ENCODE peak calls at places on chromosomes 16 and 17, in four cellular contexts. B is HuH-7.5, F is heart right ventricle, I is astrocyte of the spinal cord. E is an unnamed sample.

GRCh38 chr16:83513006-83513755 is 294.6 kb upstream of the HSBP1 start:
- DNase-seq in B (no peak), F (no peak), I (peak; percentile 90), E (no peak)

GRCh38 chr16:56547120-56547948 is 17.5 kb upstream of the MT4 start:
- DNase-seq in B (no peak), F (no peak), I (peak; percentile 33), E (no peak)

GRCh38 chr16:12629271-12629670 is 174.4 kb downstream of the CPPED1 start:
- DNase-seq in B (no peak), F (no peak), I (no peak), E (no peak)

GRCh38 chr17:8186446-8186786 is 3.6 kb downstream of the BORCS6 start:
- DNase-seq in B (no peak), F (no peak), I (no peak), E (no peak)

GRCh38 chr16:81823111-81823510 is 44.0 kb downstream of the PLCG2 start:
- DNase-seq in B (no peak), F (no peak), I (no peak), E (no peak)

GRCh38 chr17:13031718-13032350 is 14.0 kb upstream of the ELAC2 start:
- DNase-seq in B (peak; percentile 34), F (peak; percentile 22), I (peak; percentile 44), E (peak; percentile 61)

GRCh38 chr17:65170839-65171238 is 33.7 kb downstream of the RGS9 start:
- DNase-seq in B (no peak), F (peak; percentile 54), I (peak; percentile 65), E (no peak)

GRCh38 chr16:54446639-54447038 is 160.1 kb upstream of the IRX3 start:
- DNase-seq in B (no peak), F (peak; percentile 69), I (peak; percentile 92), E (no peak)

GRCh38 chr17:19370493-19370960 is 7.8 kb upstream of the MAPK7 start:
- DNase-seq in B (no peak), F (peak; percentile 70), I (no peak), E (no peak)

GRCh38 chr16:72924487-72924886 is 123.4 kb downstream of the ZFHX3 start:
- DNase-seq in B (no peak), F (no peak), I (no peak), E (no peak)

GRCh38 chr16:70428178-70428998 is 10.5 kb downstream of the ST3GAL2 start:
- DNase-seq in B (peak; percentile 92), F (peak; percentile 96), I (peak; percentile 94), E (peak; percentile 100)

GRCh38 chr17:76873856-76874255 is 5.7 kb downstream of the MGAT5B start:
- DNase-seq in B (no peak), F (no peak), I (no peak), E (no peak)

GRCh38 chr16:81945665-81946064 is 65.6 kb downstream of the SDR42E1 start:
- DNase-seq in B (no peak), F (no peak), I (peak; percentile 55), E (no peak)

GRCh38 chr16:19843371-19843770 is 41.3 kb downstream of the GPRC5B start:
- DNase-seq in B (no peak), F (no peak), I (peak; percentile 15), E (no peak)

GRCh38 chr16:24668481-24669001 is 60.9 kb upstream of the TNRC6A start:
- DNase-seq in B (no peak), F (peak; percentile 10), I (peak; percentile 81), E (no peak)

GRCh38 chr16:69939821-69940585 is 11.1 kb upstream of the CLEC18A start:
- DNase-seq in B (no peak), F (no peak), I (no peak), E (no peak)

GRCh38 chr17:62713096-62713870 is 85.8 kb downstream of the MRC2 start:
- DNase-seq in B (no peak), F (no peak), I (no peak), E (no peak)

GRCh38 chr17:65554568-65555223 is 6.8 kb downstream of the AXIN2 start:
- DNase-seq in B (no peak), F (peak; percentile 66), I (peak; percentile 35), E (no peak)

GRCh38 chr16:84115919-84116719 is 623 bp downstream of the MBTPS1 start:
- DNase-seq in B (peak; percentile 37), F (peak; percentile 43), I (peak; percentile 40), E (peak; percentile 87)

GRCh38 chr17:83179378-83179777 is 100.0 kb downstream of the METRNL start:
- DNase-seq in B (no peak), F (no peak), I (no peak), E (no peak)

GRCh38 chr16:8740775-8741355 is 56.6 kb downstream of the TMEM186 start:
- DNase-seq in B (peak; percentile 70), F (peak; percentile 37), I (no peak), E (no peak)

GRCh38 chr17:77881545-77881944 is 77.0 kb upstream of the TNRC6C start:
- DNase-seq in B (no peak), F (peak; percentile 89), I (peak; percentile 72), E (peak; percentile 24)

GRCh38 chr16:20611350-20611902 is 35.3 kb upstream of the ACSM2B start:
- DNase-seq in B (no peak), F (peak; percentile 39), I (no peak), E (no peak)

GRCh38 chr17:80605326-80606066 is 60.9 kb downstream of the RPTOR start:
- DNase-seq in B (no peak), F (no peak), I (no peak), E (no peak)

GRCh38 chr16:72793017-72793416 is 254.9 kb downstream of the ZFHX3 start:
- DNase-seq in B (no peak), F (no peak), I (no peak), E (no peak)

GRCh38 chr17:7426203-7426863 is 917 bp downstream of the SPEM2 start:
- DNase-seq in B (no peak), F (no peak), I (no peak), E (no peak)

GRCh38 chr16:81610144-81610842 is 165.7 kb downstream of the CMIP start:
- DNase-seq in B (no peak), F (peak; percentile 72), I (peak; percentile 83), E (no peak)

GRCh38 chr16:22941970-22942501 is 128.1 kb downstream of the HS3ST2 start:
- DNase-seq in B (no peak), F (no peak), I (no peak), E (no peak)

GRCh38 chr16:55949518-55949917 is 74.3 kb upstream of the CES5A start:
- DNase-seq in B (no peak), F (no peak), I (no peak), E (no peak)

GRCh38 chr17:38332735-38333134 is 11.0 kb downstream of the GPR179 start:
- DNase-seq in B (no peak), F (no peak), I (no peak), E (no peak)

GRCh38 chr17:18184143-18185007 is 747 bp downstream of the ALKBH5 start:
- DNase-seq in B (no peak), F (peak; percentile 38), I (peak; percentile 18), E (peak; percentile 80)

GRCh38 chr17:72556944-72557826 is 436.4 kb downstream of the SOX9 start:
- DNase-seq in B (peak; percentile 64), F (peak; percentile 36), I (peak; percentile 57), E (peak; percentile 37)

E was measured in erythroblast.